ENCODE peak calls at places on chromosomes 16 and 17, in nine cellular contexts. N is tibial nerve, U is HAP-1, E is EL, T is RWPE2, D is endothelial cell, L is neural progenitor cell, I is SHP77, Y is skeletal muscle cell. C is an unnamed sample.

GRCh38 chr17:57518587-57519118 is 226.4 kb downstream of the CCDC182 start:
- DNase-seq in N (no peak), U (no peak), E (no peak), T (no peak), D (no peak), L (peak), I (peak), Y (no peak), C (no peak)

GRCh38 chr16:30600215-30600614 is 10.0 kb downstream of the ZNF689 start:
- DNase-seq in N (no peak), U (no peak), E (no peak), T (no peak), D (no peak), L (no peak), I (no peak), Y (no peak), C (no peak)

GRCh38 chr17:66967867-66968543 is 3.5 kb downstream of the CACNG4 start:
- DNase-seq in N (no peak), U (no peak), E (no peak), T (no peak), D (no peak), L (no peak), I (no peak), Y (no peak), C (no peak)

GRCh38 chr17:82952019-82952418 is 112.2 kb upstream of the ZNF750 start:
- DNase-seq in N (no peak), U (no peak), E (no peak), T (peak), D (no peak), L (no peak), I (no peak), Y (no peak), C (no peak)

GRCh38 chr17:32863559-32863958 is 13.4 kb downstream of the MYO1D start:
- DNase-seq in N (no peak), U (no peak), E (no peak), T (no peak), D (no peak), L (no peak), I (no peak), Y (no peak), C (no peak)

GRCh38 chr16:85420501-85421337 is 192.4 kb upstream of the GSE1 start:
- DNase-seq in N (no peak), U (peak), E (peak), T (peak), D (peak), L (peak), I (peak), Y (no peak), C (peak)

GRCh38 chr16:12613131-12613991 is 190.3 kb downstream of the CPPED1 start:
- DNase-seq in N (no peak), U (no peak), E (peak), T (no peak), D (no peak), L (no peak), I (no peak), Y (peak), C (peak)

GRCh38 chr16:88783391-88784073 is 1.5 kb downstream of the PIEZO1 start:
- DNase-seq in N (no peak), U (no peak), E (peak), T (no peak), D (peak), L (no peak), I (no peak), Y (no peak), C (no peak)

GRCh38 chr17:68036304-68037147 is 991 bp downstream of the KPNA2 start:
- DNase-seq in N (no peak), U (no peak), E (no peak), T (no peak), D (no peak), L (no peak), I (no peak), Y (no peak), C (peak)

GRCh38 chr16:1707193-1707790 is 1.3 kb downstream of the MAPK8IP3 start:
- DNase-seq in N (no peak), U (peak), E (peak), T (no peak), D (no peak), L (peak), I (no peak), Y (no peak), C (no peak)

GRCh38 chr17:76584427-76585047 is 1.1 kb downstream of the ST6GALNAC2 start:
- DNase-seq in N (no peak), U (no peak), E (no peak), T (no peak), D (no peak), L (peak), I (no peak), Y (no peak), C (no peak)

GRCh38 chr17:18319604-18320256 is 4.6 kb downstream of the SMCR8 start:
- DNase-seq in N (no peak), U (peak), E (peak), T (no peak), D (peak), L (peak), I (peak), Y (peak), C (peak)

GRCh38 chr16:53091508-53092211 is 36.9 kb downstream of the CHD9 start:
- DNase-seq in N (no peak), U (peak), E (peak), T (no peak), D (no peak), L (peak), I (peak), Y (peak), C (peak)

GRCh38 chr17:9158545-9159452 is 137.5 kb downstream of the NTN1 start:
- DNase-seq in N (no peak), U (no peak), E (no peak), T (no peak), D (no peak), L (no peak), I (no peak), Y (no peak), C (peak)

GRCh38 chr16:55297910-55298175 is 26.2 kb upstream of the IRX6 start:
- DNase-seq in N (no peak), U (no peak), E (peak), T (peak), D (no peak), L (no peak), I (no peak), Y (no peak), C (peak)

GRCh38 chr17:68906638-68907037 is 48.6 kb downstream of the ABCA8 start:
- DNase-seq in N (no peak), U (no peak), E (no peak), T (no peak), D (no peak), L (peak), I (no peak), Y (peak), C (peak)

GRCh38 chr17:78356163-78356713 is 3.6 kb downstream of the SOCS3 start:
- DNase-seq in N (no peak), U (peak), E (peak), T (peak), D (no peak), L (peak), I (no peak), Y (peak), C (peak)

GRCh38 chr16:84888450-84888849 is 68.7 kb downstream of the CRISPLD2 start:
- DNase-seq in N (no peak), U (no peak), E (peak), T (no peak), D (no peak), L (no peak), I (no peak), Y (no peak), C (no peak)

C was measured in fibroblast of mammary gland.